ENCODE peak calls at places on chromosomes 11 and 22, in nine cellular contexts. B is progenitor cell of endocrine pancreas, Z is cardiac muscle cell, I is tibial nerve, W is neural crest cell, E is OCI-LY7, Y is nephron progenitor cell, J is neural progenitor cell, P is IMR-90. L is an unnamed sample.

GRCh38 chr11:6755303-6755952 is 16.3 kb downstream of the OR2AG2 start:
- DNase-seq in B (peak), Z (peak), I (peak), W (peak), E (peak), Y (peak), J (peak), P (peak), L (peak)

GRCh38 chr11:87454246-87454645 is 416.5 kb downstream of the TMEM135 start:
- DNase-seq in B (no peak), Z (no peak), I (no peak), W (no peak), E (peak), Y (no peak), J (no peak), P (peak), L (no peak)

GRCh38 chr11:65850217-65851082 is 7.5 kb downstream of the CFL1 start:
- DNase-seq in B (no peak), Z (no peak), I (no peak), W (no peak), E (no peak), Y (no peak), J (no peak), P (no peak), L (no peak)

GRCh38 chr11:10909141-10909883 is 51.5 kb upstream of the ZBED5 start:
- DNase-seq in B (no peak), Z (peak), I (no peak), W (no peak), E (no peak), Y (no peak), J (no peak), P (peak), L (no peak)

GRCh38 chr11:58659404-58659803 is 36.9 kb downstream of the CNTF start:
- DNase-seq in B (no peak), Z (no peak), I (no peak), W (no peak), E (no peak), Y (no peak), J (no peak), P (no peak), L (no peak)

GRCh38 chr11:85835263-85835662 is 19.9 kb upstream of the CCDC83 start:
- DNase-seq in B (no peak), Z (no peak), I (no peak), W (no peak), E (no peak), Y (no peak), J (no peak), P (no peak), L (no peak)

GRCh38 chr22:22072169-22072836 is 89.7 kb upstream of the TOP3B start:
- DNase-seq in B (no peak), Z (no peak), I (no peak), W (no peak), E (no peak), Y (no peak), J (no peak), P (no peak), L (no peak)

GRCh38 chr11:86489442-86489841 is 114.8 kb downstream of the CCDC81 start:
- DNase-seq in B (no peak), Z (no peak), I (no peak), W (no peak), E (no peak), Y (no peak), J (no peak), P (no peak), L (no peak)

GRCh38 chr22:30208631-30209603 is 37.6 kb downstream of the LIF start:
- DNase-seq in B (no peak), Z (peak), I (peak), W (no peak), E (no peak), Y (no peak), J (no peak), P (peak), L (peak)

GRCh38 chr11:126391970-126392637 is 36.6 kb downstream of the ST3GAL4 start:
- DNase-seq in B (no peak), Z (peak), I (no peak), W (no peak), E (peak), Y (no peak), J (peak), P (no peak), L (no peak)

GRCh38 chr11:45473491-45473890 is 187.3 kb upstream of the SYT13 start:
- DNase-seq in B (no peak), Z (no peak), I (no peak), W (no peak), E (no peak), Y (no peak), J (no peak), P (no peak), L (no peak)

GRCh38 chr11:665062-665706 is 28.1 kb downstream of the DRD4 start:
- DNase-seq in B (no peak), Z (peak), I (no peak), W (no peak), E (no peak), Y (no peak), J (no peak), P (no peak), L (no peak)

GRCh38 chr11:3894128-3894731 is 38.8 kb downstream of the STIM1 start:
- DNase-seq in B (no peak), Z (peak), I (no peak), W (no peak), E (peak), Y (no peak), J (no peak), P (peak), L (peak)

GRCh38 chr11:45347343-45347742 is 61.2 kb upstream of the SYT13 start:
- DNase-seq in B (no peak), Z (no peak), I (no peak), W (no peak), E (no peak), Y (peak), J (peak), P (no peak), L (no peak)

GRCh38 chr11:102592634-102593581 is 32.2 kb downstream of the MMP20 start:
- DNase-seq in B (no peak), Z (peak), I (no peak), W (no peak), E (peak), Y (no peak), J (peak), P (peak), L (no peak)

GRCh38 chr11:120136356-120136755 is 1.6 kb downstream of the TRIM29 start:
- DNase-seq in B (no peak), Z (no peak), I (no peak), W (no peak), E (no peak), Y (no peak), J (no peak), P (no peak), L (no peak)

GRCh38 chr11:92269841-92270240 is 45.2 kb downstream of the FAT3 start:
- DNase-seq in B (no peak), Z (no peak), I (no peak), W (no peak), E (no peak), Y (no peak), J (no peak), P (no peak), L (no peak)

GRCh38 chr11:34809191-34810106 is 106.7 kb downstream of the APIP start:
- DNase-seq in B (no peak), Z (peak), I (no peak), W (no peak), E (no peak), Y (no peak), J (no peak), P (peak), L (no peak)

GRCh38 chr22:17472886-17473285 is 90.4 kb upstream of the SLC25A18 start:
- DNase-seq in B (no peak), Z (peak), I (no peak), W (no peak), E (no peak), Y (no peak), J (peak), P (no peak), L (no peak)

GRCh38 chr11:65356394-65356972 is 1.9 kb downstream of the TIGD3 start:
- DNase-seq in B (no peak), Z (no peak), I (no peak), W (no peak), E (no peak), Y (no peak), J (no peak), P (no peak), L (no peak)

GRCh38 chr11:60265373-60266214 is 14.9 kb upstream of the MS4A4A start:
- DNase-seq in B (peak), Z (peak), I (peak), W (peak), E (peak), Y (peak), J (peak), P (peak), L (peak)

GRCh38 chr11:32210601-32211000 is 119.7 kb downstream of the RCN1 start:
- DNase-seq in B (no peak), Z (peak), I (no peak), W (no peak), E (no peak), Y (no peak), J (no peak), P (peak), L (no peak)

GRCh38 chr22:41410311-41410751 is 28.6 kb downstream of the TEF start:
- DNase-seq in B (no peak), Z (no peak), I (no peak), W (no peak), E (no peak), Y (no peak), J (no peak), P (no peak), L (no peak)

GRCh38 chr11:36412781-36413383 is 97.2 kb downstream of the TRAF6 start:
- DNase-seq in B (no peak), Z (no peak), I (no peak), W (no peak), E (no peak), Y (no peak), J (no peak), P (peak), L (no peak)

GRCh38 chr11:10348650-10349280 is 43.9 kb downstream of the ADM start:
- DNase-seq in B (no peak), Z (peak), I (no peak), W (no peak), E (no peak), Y (no peak), J (no peak), P (peak), L (no peak)

GRCh38 chr11:4626207-4627105 is 10.8 kb upstream of the OR51D1 start:
- DNase-seq in B (peak), Z (peak), I (peak), W (peak), E (peak), Y (peak), J (peak), P (peak), L (no peak)

GRCh38 chr11:119856681-119857485 is 127.9 kb upstream of the NECTIN1 start:
- DNase-seq in B (no peak), Z (no peak), I (no peak), W (no peak), E (no peak), Y (no peak), J (peak), P (no peak), L (no peak)

GRCh38 chr11:7576671-7577225 is 62.9 kb downstream of the PPFIBP2 start:
- DNase-seq in B (no peak), Z (peak), I (peak), W (no peak), E (no peak), Y (no peak), J (no peak), P (peak), L (no peak)

GRCh38 chr22:47408409-47408808 is 646.0 kb downstream of the TBC1D22A start:
- DNase-seq in B (no peak), Z (no peak), I (no peak), W (no peak), E (no peak), Y (no peak), J (no peak), P (no peak), L (no peak)

GRCh38 chr11:75100314-75100713 is 3.6 kb upstream of the OR2AT4 start:
- DNase-seq in B (no peak), Z (peak), I (no peak), W (no peak), E (peak), Y (no peak), J (no peak), P (peak), L (peak)

GRCh38 chr11:128784059-128784804 is 82.9 kb downstream of the KCNJ1 start:
- DNase-seq in B (no peak), Z (no peak), I (no peak), W (no peak), E (no peak), Y (no peak), J (peak), P (no peak), L (no peak)

DNA sequence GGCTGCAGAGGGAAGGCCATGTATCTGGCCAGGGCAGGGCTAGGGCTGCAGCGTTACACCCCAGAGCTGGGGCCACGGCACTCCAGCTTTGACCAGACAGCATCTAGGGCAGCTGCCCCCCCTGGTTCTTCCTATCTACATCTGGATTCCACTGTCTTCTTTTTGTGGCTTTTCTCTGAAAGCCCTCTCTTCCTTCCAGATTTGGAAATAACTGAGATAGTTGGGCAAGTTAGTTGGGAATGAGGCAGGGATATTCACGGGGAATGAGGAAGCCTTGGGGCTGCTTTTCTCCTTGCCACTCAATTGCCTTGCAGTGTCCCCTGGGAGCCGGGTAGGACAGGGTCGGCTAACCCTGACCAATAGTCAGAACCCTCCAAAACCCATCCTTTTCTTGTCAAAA is 26.8 kb downstream of the CLMP start:
- DNase-seq in B (no peak), Z (peak), I (no peak), W (no peak), E (no peak), Y (no peak), J (no peak), P (no peak), L (no peak)
- TF ChIP-seq CTCF in B (no peak), Z (no peak), I (no peak), W (no peak), E (no peak), Y (no peak), J (no peak), P (no peak), L (no peak)

DNA sequence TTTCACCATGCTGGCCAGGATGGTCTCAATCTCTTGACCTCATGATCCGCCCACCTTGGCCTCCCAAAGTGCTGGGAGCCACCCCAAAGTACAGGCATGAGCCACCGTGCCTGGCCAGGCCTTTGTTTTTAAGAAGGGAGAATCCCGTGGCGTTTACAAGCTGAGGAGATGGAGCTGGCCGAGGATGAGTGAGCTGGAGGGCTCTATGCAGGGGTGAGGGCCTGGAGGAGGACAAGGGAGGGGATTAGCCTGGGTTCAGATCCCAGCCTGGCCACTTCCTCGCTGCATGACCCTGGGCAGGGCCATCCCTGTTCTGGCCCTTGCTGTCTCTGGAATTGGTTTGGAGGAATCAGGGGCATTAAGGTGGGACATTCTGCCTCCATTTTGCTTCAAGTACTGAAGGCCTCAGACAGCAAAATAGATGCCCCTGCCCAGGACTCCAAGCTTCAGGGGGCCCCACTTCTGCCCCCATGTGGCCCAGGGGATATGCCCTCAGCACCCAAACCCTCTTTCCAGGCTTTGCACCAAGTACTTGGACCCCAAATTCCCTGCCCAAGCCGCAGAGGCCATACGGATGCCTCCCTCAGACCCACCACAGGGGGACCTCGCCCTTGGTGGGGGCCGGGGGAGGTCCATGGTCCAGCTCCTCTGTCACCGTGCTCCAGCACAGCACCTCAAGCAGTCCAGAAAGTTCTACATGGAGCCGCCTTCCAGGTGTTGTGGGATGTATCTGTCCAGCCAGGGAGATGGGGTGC is 12.1 kb upstream of the LRP5 start:
- DNase-seq in B (no peak), Z (no peak), I (no peak), W (no peak), E (no peak), Y (no peak), J (no peak), P (no peak), L (no peak)
- TF ChIP-seq CTCF in B (no peak), Z (no peak), I (no peak), W (no peak), E (peak), Y (no peak), J (peak), P (no peak), L (no peak)

DNA sequence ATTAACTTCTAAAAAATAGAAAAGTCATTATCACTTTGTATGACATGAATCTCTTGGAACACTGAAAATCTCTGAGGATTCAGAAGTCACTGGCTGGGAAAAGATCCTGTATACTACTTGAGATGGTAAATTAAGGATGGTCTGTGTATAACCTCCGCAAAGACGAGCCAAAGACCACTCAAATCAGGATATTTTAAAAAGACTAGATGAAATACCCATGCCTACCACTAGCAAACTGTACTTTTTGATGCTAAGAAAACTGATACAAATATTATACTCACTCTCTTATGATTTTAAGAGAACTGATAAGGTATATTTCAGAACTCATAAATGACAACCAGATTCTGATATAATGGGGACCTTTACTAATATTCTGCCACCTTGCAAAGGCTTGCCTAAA is 78.6 kb upstream of the APOA1 start:
- DNase-seq in B (no peak), Z (no peak), I (no peak), W (no peak), E (no peak), Y (no peak), J (no peak), P (no peak), L (no peak)
- TF ChIP-seq CTCF in B (no peak), Z (no peak), I (no peak), W (peak), E (no peak), Y (no peak), J (no peak), P (peak), L (no peak)

DNA sequence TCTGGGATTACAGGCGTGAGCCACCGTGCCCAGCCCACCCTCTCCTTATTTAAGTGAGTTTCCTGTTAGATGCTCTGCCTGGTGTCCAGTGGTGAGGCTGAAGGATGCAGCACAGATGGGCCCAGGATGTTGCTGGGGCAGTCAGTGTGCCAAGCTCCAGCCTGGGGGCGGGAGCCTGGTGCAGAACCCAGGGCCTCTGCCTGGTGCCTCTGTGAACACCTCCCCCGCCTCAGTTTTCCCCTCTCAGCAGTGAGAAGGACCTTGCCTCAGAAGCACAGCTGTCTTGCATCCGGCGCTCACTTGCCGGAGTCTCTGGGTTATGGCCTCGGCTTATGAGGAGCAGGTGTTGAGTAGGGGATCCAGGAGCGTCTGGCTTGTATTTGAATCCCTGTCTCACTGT is 116.2 kb downstream of the KIAA1671 start:
- DNase-seq in B (no peak), Z (no peak), I (no peak), W (no peak), E (no peak), Y (no peak), J (no peak), P (no peak), L (no peak)
- TF ChIP-seq CTCF in B (no peak), Z (no peak), I (no peak), W (no peak), E (no peak), Y (no peak), J (no peak), P (no peak), L (no peak)

GRCh38 chr22:32901925-32902324 is 100.4 kb downstream of the TIMP3 start:
- DNase-seq in B (no peak), Z (no peak), I (no peak), W (no peak), E (no peak), Y (no peak), J (no peak), P (no peak), L (no peak)
- TF ChIP-seq CTCF in B (peak), Z (no peak), I (no peak), W (no peak), E (peak), Y (no peak), J (peak), P (no peak), L (no peak)

DNA sequence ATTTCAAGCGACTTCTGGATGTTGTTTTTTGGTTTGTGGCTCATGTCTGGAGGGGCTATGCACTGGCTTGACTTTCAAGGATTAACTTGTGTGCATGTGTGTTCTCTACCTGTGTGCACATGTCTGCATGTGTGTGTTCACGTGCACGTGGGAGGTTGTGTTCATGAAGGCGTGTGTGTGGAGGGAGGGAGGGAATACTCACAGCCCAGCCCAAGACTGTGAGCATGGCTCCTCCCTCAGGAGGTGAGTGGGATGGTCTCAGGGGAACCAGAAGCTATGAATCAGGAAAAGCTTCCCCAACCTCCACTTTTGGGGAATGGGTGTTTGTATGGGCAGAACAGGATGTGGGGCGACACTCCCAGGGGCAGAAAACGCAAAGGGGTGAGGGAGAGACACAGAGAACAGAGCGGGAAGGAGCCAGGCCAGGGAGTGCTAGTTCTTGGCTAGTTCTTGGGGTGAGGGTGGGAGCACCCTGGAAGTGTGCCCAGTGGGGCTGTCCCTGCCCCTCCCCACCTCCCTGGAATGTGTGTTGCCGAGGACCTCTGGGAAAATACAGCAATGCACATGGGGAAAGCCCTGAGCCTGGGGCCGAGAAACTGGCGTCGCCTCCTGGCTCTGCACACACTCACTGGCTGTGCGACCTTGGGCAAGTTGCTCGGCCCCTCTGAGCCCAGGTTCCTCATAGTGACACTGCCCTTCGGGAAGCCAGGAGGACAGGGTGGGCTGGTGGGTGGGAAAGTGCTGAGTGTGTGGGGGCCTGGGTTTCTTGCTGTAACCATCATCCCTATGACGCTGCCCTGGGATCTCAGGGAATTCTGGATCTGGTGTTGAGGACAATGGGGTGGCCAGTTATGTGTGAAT is 16.9 kb upstream of the ALX4 start:
- DNase-seq in B (no peak), Z (peak), I (no peak), W (no peak), E (no peak), Y (no peak), J (no peak), P (no peak), L (no peak)
- TF ChIP-seq CTCF in B (no peak), Z (no peak), I (no peak), W (no peak), E (no peak), Y (no peak), J (peak), P (peak), L (peak)

GRCh38 chr22:42990131-42990838 is 24.7 kb downstream of the PACSIN2 start:
- DNase-seq in B (no peak), Z (peak), I (no peak), W (no peak), E (no peak), Y (no peak), J (peak), P (peak), L (no peak)
- TF ChIP-seq CTCF in B (no peak), Z (peak), I (no peak), W (peak), E (no peak), Y (no peak), J (peak), P (peak), L (peak)

L was measured in GM13977.